ENCODE peak calls at places on chromosomes 2 and 18, in ten cellular contexts. One of them, this sample, is unnamed.
A peak's percentile ranks its signal among the peaks of the same experiment; 100 is the strongest.

GRCh38 chr18:56235061-56235772 is 403.2 kb downstream of the TXNL1 start:
- DNase-seq in body of pancreas: no peak
- DNase-seq in A549: no peak
- DNase-seq in ovary: no peak
- DNase-seq in IMR-90: no peak
- DNase-seq in heart left ventricle: no peak
- DNase-seq in endothelial cell of umbilical vein: peak; percentile 43
- DNase-seq in sigmoid colon: no peak
- DNase-seq in stomach: no peak
- DNase-seq in tibial nerve: no peak
- DNase-seq in this sample: no peak

GRCh38 chr2:100180503-100180902 is 38.1 kb upstream of the AFF3 start:
- DNase-seq in body of pancreas: no peak
- DNase-seq in A549: no peak
- DNase-seq in ovary: no peak
- DNase-seq in IMR-90: no peak
- DNase-seq in heart left ventricle: no peak
- DNase-seq in endothelial cell of umbilical vein: no peak
- DNase-seq in sigmoid colon: no peak
- DNase-seq in stomach: no peak
- DNase-seq in tibial nerve: no peak
- DNase-seq in this sample: no peak

GRCh38 chr18:13456736-13457271 is 238.2 kb downstream of the LDLRAD4 start:
- DNase-seq in body of pancreas: no peak
- DNase-seq in A549: no peak
- DNase-seq in ovary: no peak
- DNase-seq in IMR-90: no peak
- DNase-seq in heart left ventricle: no peak
- DNase-seq in endothelial cell of umbilical vein: peak; percentile 35
- DNase-seq in sigmoid colon: no peak
- DNase-seq in stomach: no peak
- DNase-seq in tibial nerve: no peak
- DNase-seq in this sample: no peak

GRCh38 chr2:147232225-147232669 is 612.6 kb upstream of the ACVR2A start:
- DNase-seq in body of pancreas: no peak
- DNase-seq in A549: no peak
- DNase-seq in ovary: no peak
- DNase-seq in IMR-90: no peak
- DNase-seq in heart left ventricle: no peak
- DNase-seq in endothelial cell of umbilical vein: no peak
- DNase-seq in sigmoid colon: no peak
- DNase-seq in stomach: no peak
- DNase-seq in tibial nerve: no peak
- DNase-seq in this sample: no peak

GRCh38 chr2:96633641-96634040 is 4.5 kb downstream of the KANSL3 start:
- DNase-seq in body of pancreas: no peak
- DNase-seq in A549: no peak
- DNase-seq in ovary: no peak
- DNase-seq in IMR-90: no peak
- DNase-seq in heart left ventricle: no peak
- DNase-seq in endothelial cell of umbilical vein: no peak
- DNase-seq in sigmoid colon: no peak
- DNase-seq in stomach: no peak
- DNase-seq in tibial nerve: no peak
- DNase-seq in this sample: no peak

GRCh38 chr2:105134076-105134475 is 96.2 kb downstream of the MRPS9 start:
- DNase-seq in body of pancreas: no peak
- DNase-seq in A549: no peak
- DNase-seq in ovary: no peak
- DNase-seq in IMR-90: peak; percentile 4
- DNase-seq in heart left ventricle: no peak
- DNase-seq in endothelial cell of umbilical vein: no peak
- DNase-seq in sigmoid colon: no peak
- DNase-seq in stomach: no peak
- DNase-seq in tibial nerve: no peak
- DNase-seq in this sample: no peak

GRCh38 chr2:149613712-149614111 is 26.1 kb upstream of the MMADHC start:
- DNase-seq in body of pancreas: no peak
- DNase-seq in A549: no peak
- DNase-seq in ovary: no peak
- DNase-seq in IMR-90: peak; percentile 88
- DNase-seq in heart left ventricle: no peak
- DNase-seq in endothelial cell of umbilical vein: no peak
- DNase-seq in sigmoid colon: no peak
- DNase-seq in stomach: no peak
- DNase-seq in tibial nerve: no peak
- DNase-seq in this sample: no peak

GRCh38 chr2:194003911-194004310 is 1653.1 kb upstream of the SLC39A10 start:
- DNase-seq in body of pancreas: no peak
- DNase-seq in A549: no peak
- DNase-seq in ovary: no peak
- DNase-seq in IMR-90: no peak
- DNase-seq in heart left ventricle: no peak
- DNase-seq in endothelial cell of umbilical vein: no peak
- DNase-seq in sigmoid colon: no peak
- DNase-seq in stomach: no peak
- DNase-seq in tibial nerve: no peak
- DNase-seq in this sample: no peak

GRCh38 chr2:150327546-150328495 is 159.6 kb downstream of the RND3 start:
- DNase-seq in body of pancreas: no peak
- DNase-seq in A549: no peak
- DNase-seq in ovary: no peak
- DNase-seq in IMR-90: no peak
- DNase-seq in heart left ventricle: no peak
- DNase-seq in endothelial cell of umbilical vein: no peak
- DNase-seq in sigmoid colon: no peak
- DNase-seq in stomach: no peak
- DNase-seq in tibial nerve: no peak
- DNase-seq in this sample: no peak

DNA sequence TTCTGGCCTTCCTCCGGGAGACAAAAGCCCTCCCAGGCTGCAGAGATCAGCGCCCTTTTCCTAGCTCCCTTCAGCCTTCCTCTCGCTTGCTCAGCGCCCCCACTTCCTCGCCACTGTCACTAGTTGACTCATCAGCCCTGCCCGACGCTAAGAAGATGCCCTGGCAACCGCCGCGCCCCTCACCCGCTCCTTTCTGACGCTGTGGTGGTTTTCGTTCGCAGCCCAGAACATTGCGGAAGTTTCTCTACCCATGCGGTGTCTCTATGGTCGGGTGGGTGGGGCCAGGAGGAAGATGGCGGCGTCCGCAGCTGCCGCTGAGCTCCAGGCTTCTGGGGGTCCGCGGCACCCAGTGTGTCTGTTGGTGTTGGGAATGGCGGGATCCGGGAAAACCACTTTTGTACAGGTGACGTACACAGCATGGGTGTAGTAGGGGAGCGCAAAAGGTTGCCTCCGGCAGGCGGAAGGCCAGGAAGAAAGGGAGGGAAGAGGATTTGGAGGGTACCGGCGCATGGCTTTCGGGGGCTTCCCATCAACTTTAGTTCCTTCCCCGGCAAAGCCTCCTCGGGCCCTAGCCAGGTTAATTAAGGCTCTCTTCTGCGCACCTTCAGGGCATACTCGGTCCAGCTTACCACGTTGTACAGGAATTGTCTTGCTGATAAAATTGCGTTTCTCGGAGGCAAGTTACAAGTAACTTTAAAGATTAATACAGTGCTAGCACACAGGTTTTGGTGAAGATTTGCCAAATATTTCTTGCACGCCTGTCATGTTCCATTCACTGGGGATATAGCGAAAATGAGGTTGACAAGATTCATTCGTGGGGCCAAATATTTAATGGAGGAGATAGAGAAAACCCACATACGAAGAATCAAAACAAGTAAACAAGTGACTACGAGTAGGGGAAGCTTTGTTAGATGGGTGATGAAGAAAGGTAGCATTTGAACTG is at the start of the genes CCDC121 and GPN1:
- DNase-seq in body of pancreas: peak; percentile 79
- DNase-seq in A549: peak; percentile 91
- DNase-seq in ovary: peak; percentile 83
- DNase-seq in IMR-90: peak; percentile 94
- DNase-seq in heart left ventricle: peak; percentile 87
- DNase-seq in endothelial cell of umbilical vein: peak; percentile 93
- DNase-seq in sigmoid colon: peak; percentile 90
- DNase-seq in stomach: peak; percentile 81
- DNase-seq in tibial nerve: peak; percentile 82
- DNase-seq in this sample: peak; percentile 94
- TF ChIP-seq POLR2A in body of pancreas: peak; percentile 28
- TF ChIP-seq POLR2A in A549: peak; percentile 99
- TF ChIP-seq POLR2A in ovary: peak; percentile 49
- TF ChIP-seq POLR2A in IMR-90: peak; percentile 98
- TF ChIP-seq POLR2A in heart left ventricle: peak; percentile 54
- TF ChIP-seq POLR2A in endothelial cell of umbilical vein: peak; percentile 96
- TF ChIP-seq POLR2A in sigmoid colon: peak; percentile 14
- TF ChIP-seq POLR2A in stomach: no peak
- TF ChIP-seq POLR2A in tibial nerve: peak; percentile 50
- TF ChIP-seq POLR2A in this sample: peak; percentile 74

GRCh38 chr2:98455494-98455976 is 10.9 kb downstream of the INPP4A start:
- DNase-seq in body of pancreas: no peak
- DNase-seq in A549: no peak
- DNase-seq in ovary: no peak
- DNase-seq in IMR-90: peak; percentile 64
- DNase-seq in heart left ventricle: no peak
- DNase-seq in endothelial cell of umbilical vein: no peak
- DNase-seq in sigmoid colon: peak; percentile 28
- DNase-seq in stomach: no peak
- DNase-seq in tibial nerve: no peak
- DNase-seq in this sample: no peak

GRCh38 chr2:98454500-98455235 is 10.0 kb downstream of the INPP4A start:
- DNase-seq in body of pancreas: no peak
- DNase-seq in A549: no peak
- DNase-seq in ovary: no peak
- DNase-seq in IMR-90: peak; percentile 49
- DNase-seq in heart left ventricle: no peak
- DNase-seq in endothelial cell of umbilical vein: peak; percentile 56
- DNase-seq in sigmoid colon: peak; percentile 40
- DNase-seq in stomach: no peak
- DNase-seq in tibial nerve: no peak
- DNase-seq in this sample: no peak

GRCh38 chr2:98458207-98458606 is 13.5 kb downstream of the INPP4A start:
- DNase-seq in body of pancreas: no peak
- DNase-seq in A549: no peak
- DNase-seq in ovary: no peak
- DNase-seq in IMR-90: peak; percentile 60
- DNase-seq in heart left ventricle: no peak
- DNase-seq in endothelial cell of umbilical vein: peak; percentile 52
- DNase-seq in sigmoid colon: no peak
- DNase-seq in stomach: no peak
- DNase-seq in tibial nerve: no peak
- DNase-seq in this sample: no peak

GRCh38 chr2:98458667-98459380 is 14.2 kb downstream of the INPP4A start:
- DNase-seq in body of pancreas: no peak
- DNase-seq in A549: no peak
- DNase-seq in ovary: no peak
- DNase-seq in IMR-90: no peak
- DNase-seq in heart left ventricle: no peak
- DNase-seq in endothelial cell of umbilical vein: no peak
- DNase-seq in sigmoid colon: peak; percentile 44
- DNase-seq in stomach: no peak
- DNase-seq in tibial nerve: no peak
- DNase-seq in this sample: no peak

GRCh38 chr2:98457045-98457696 is 12.5 kb downstream of the INPP4A start:
- DNase-seq in body of pancreas: no peak
- DNase-seq in A549: peak; percentile 40
- DNase-seq in ovary: no peak
- DNase-seq in IMR-90: peak; percentile 99
- DNase-seq in heart left ventricle: no peak
- DNase-seq in endothelial cell of umbilical vein: peak; percentile 45
- DNase-seq in sigmoid colon: no peak
- DNase-seq in stomach: no peak
- DNase-seq in tibial nerve: no peak
- DNase-seq in this sample: no peak
- H3K4me1 ChIP-seq in body of pancreas: peaks cover 10% of the 10 kb centered on the region
- H3K4me1 ChIP-seq in A549: peaks cover 67% of the 10 kb centered on the region
- H3K4me1 ChIP-seq in ovary: peaks cover 2% of the 10 kb centered on the region
- H3K4me1 ChIP-seq in IMR-90: peaks cover 33% of the 10 kb centered on the region
- H3K4me1 ChIP-seq in heart left ventricle: peaks cover 5% of the 10 kb centered on the region
- H3K4me1 ChIP-seq in endothelial cell of umbilical vein: peaks cover 22% of the 10 kb centered on the region
- H3K4me1 ChIP-seq in sigmoid colon: peaks cover 99% of the 10 kb centered on the region
- H3K4me1 ChIP-seq in stomach: peaks cover 28% of the 10 kb centered on the region
- H3K4me1 ChIP-seq in tibial nerve: peaks cover 38% of the 10 kb centered on the region
- H3K4me1 ChIP-seq in this sample: peaks cover 30% of the 10 kb centered on the region

GRCh38 chr2:68292108-68292710 is 27.5 kb downstream of the CNRIP1 start:
- DNase-seq in body of pancreas: peak; percentile 30
- DNase-seq in A549: peak; percentile 34
- DNase-seq in ovary: no peak
- DNase-seq in IMR-90: peak; percentile 37
- DNase-seq in heart left ventricle: no peak
- DNase-seq in endothelial cell of umbilical vein: peak; percentile 11
- DNase-seq in sigmoid colon: no peak
- DNase-seq in stomach: no peak
- DNase-seq in tibial nerve: no peak
- DNase-seq in this sample: no peak
- TF ChIP-seq CTCF in body of pancreas: peak; percentile 76
- TF ChIP-seq CTCF in A549: peak; percentile 60
- TF ChIP-seq CTCF in ovary: peak; percentile 59
- TF ChIP-seq CTCF in IMR-90: peak; percentile 64
- TF ChIP-seq CTCF in heart left ventricle: peak; percentile 54
- TF ChIP-seq CTCF in endothelial cell of umbilical vein: peak; percentile 52
- TF ChIP-seq CTCF in sigmoid colon: peak; percentile 42
- TF ChIP-seq CTCF in stomach: peak; percentile 67
- TF ChIP-seq CTCF in tibial nerve: peak; percentile 60
- TF ChIP-seq CTCF in this sample: peak; percentile 73

GRCh38 chr18:9960263-9960904 is 46.6 kb downstream of the VAPA start:
- DNase-seq in body of pancreas: no peak
- DNase-seq in A549: no peak
- DNase-seq in ovary: no peak
- DNase-seq in IMR-90: no peak
- DNase-seq in heart left ventricle: no peak
- DNase-seq in endothelial cell of umbilical vein: no peak
- DNase-seq in sigmoid colon: no peak
- DNase-seq in stomach: no peak
- DNase-seq in tibial nerve: no peak
- DNase-seq in this sample: no peak

GRCh38 chr18:9959564-9959963 is 45.7 kb downstream of the VAPA start:
- DNase-seq in body of pancreas: no peak
- DNase-seq in A549: no peak
- DNase-seq in ovary: no peak
- DNase-seq in IMR-90: no peak
- DNase-seq in heart left ventricle: no peak
- DNase-seq in endothelial cell of umbilical vein: no peak
- DNase-seq in sigmoid colon: no peak
- DNase-seq in stomach: no peak
- DNase-seq in tibial nerve: no peak
- DNase-seq in this sample: no peak

GRCh38 chr18:9958861-9959399 is 45.1 kb downstream of the VAPA start:
- DNase-seq in body of pancreas: no peak
- DNase-seq in A549: no peak
- DNase-seq in ovary: no peak
- DNase-seq in IMR-90: no peak
- DNase-seq in heart left ventricle: no peak
- DNase-seq in endothelial cell of umbilical vein: no peak
- DNase-seq in sigmoid colon: no peak
- DNase-seq in stomach: no peak
- DNase-seq in tibial nerve: no peak
- DNase-seq in this sample: no peak

GRCh38 chr18:9965711-9966624 is 52.2 kb downstream of the VAPA start:
- DNase-seq in body of pancreas: no peak
- DNase-seq in A549: no peak
- DNase-seq in ovary: no peak
- DNase-seq in IMR-90: peak; percentile 58
- DNase-seq in heart left ventricle: no peak
- DNase-seq in endothelial cell of umbilical vein: no peak
- DNase-seq in sigmoid colon: no peak
- DNase-seq in stomach: no peak
- DNase-seq in tibial nerve: no peak
- DNase-seq in this sample: no peak

GRCh38 chr18:9961031-9961430 is 47.2 kb downstream of the VAPA start:
- DNase-seq in body of pancreas: no peak
- DNase-seq in A549: no peak
- DNase-seq in ovary: no peak
- DNase-seq in IMR-90: no peak
- DNase-seq in heart left ventricle: no peak
- DNase-seq in endothelial cell of umbilical vein: no peak
- DNase-seq in sigmoid colon: no peak
- DNase-seq in stomach: no peak
- DNase-seq in tibial nerve: no peak
- DNase-seq in this sample: no peak
- TF ChIP-seq POLR2A in body of pancreas: no peak
- TF ChIP-seq POLR2A in A549: no peak
- TF ChIP-seq POLR2A in ovary: no peak
- TF ChIP-seq POLR2A in IMR-90: no peak
- TF ChIP-seq POLR2A in heart left ventricle: no peak
- TF ChIP-seq POLR2A in endothelial cell of umbilical vein: no peak
- TF ChIP-seq POLR2A in sigmoid colon: no peak
- TF ChIP-seq POLR2A in stomach: no peak
- TF ChIP-seq POLR2A in tibial nerve: no peak
- TF ChIP-seq POLR2A in this sample: no peak